ENCODE peak calls at places on chromosomes 5 and 9, in ten cellular contexts. N is gastrocnemius medialis; U is stimulated activated CD8-positive, alpha-beta memory T cell treated with anti-CD3 and anti-CD28 coated beads, Interleukin-15, amount 100 ng/mL, for 24 hours; D is lower lobe of right lung; I is EH; G is T-cell; C is mucosa of gallbladder; R is stimulated activated naive CD8-positive, alpha-beta T cell treated with anti-CD3 and anti-CD28 coated beads, Interleukin-15, amount 100 ng/mL, for 72 hours; L is HCT116; Q is OCI-LY7. P is an unnamed sample.

GRCh38 chr5:103425686-103426454 is 136.7 kb downstream of the NUDT12 start:
- DNase-seq in N (no peak), U (no peak), D (no peak), I (peak; percentile 87), G (no peak), C (no peak), R (no peak), L (no peak), Q (no peak), P (no peak)

GRCh38 chr5:158752656-158752973 is 347.1 kb downstream of the EBF1 start:
- DNase-seq in N (no peak), U (no peak), D (no peak), I (peak; percentile 18), G (no peak), C (no peak), R (no peak), L (no peak), Q (no peak), P (no peak)

GRCh38 chr5:2206244-2207108 is 323.8 kb upstream of the IRX4 start:
- DNase-seq in N (no peak), U (no peak), D (no peak), I (no peak), G (no peak), C (peak; percentile 9), R (no peak), L (no peak), Q (no peak), P (no peak)

GRCh38 chr9:119951090-119951489 is 581.9 kb upstream of the BRINP1 start:
- DNase-seq in N (no peak), U (no peak), D (no peak), I (peak; percentile 96), G (no peak), C (no peak), R (no peak), L (no peak), Q (no peak), P (no peak)

GRCh38 chr5:30502277-30502676 is 691.2 kb upstream of the CDH6 start:
- DNase-seq in N (no peak), U (no peak), D (no peak), I (no peak), G (no peak), C (no peak), R (no peak), L (no peak), Q (no peak), P (no peak)

GRCh38 chr5:132500931-132501628 is 10.5 kb upstream of the IRF1 start:
- DNase-seq in N (peak; percentile 35), U (no peak), D (peak; percentile 74), I (peak; percentile 73), G (peak; percentile 73), C (peak; percentile 86), R (peak; percentile 74), L (no peak), Q (peak; percentile 89), P (no peak)

GRCh38 chr5:174352681-174353080 is 307.2 kb downstream of the NSG2 start:
- DNase-seq in N (no peak), U (no peak), D (no peak), I (peak; percentile 53), G (no peak), C (no peak), R (no peak), L (no peak), Q (no peak), P (no peak)

GRCh38 chr9:21568484-21568883 is 86.4 kb upstream of the IFNE start:
- DNase-seq in N (no peak), U (no peak), D (no peak), I (no peak), G (no peak), C (no peak), R (no peak), L (no peak), Q (no peak), P (no peak)

GRCh38 chr9:101486693-101487442 is 46.8 kb upstream of the RNF20 start:
- DNase-seq in N (no peak), U (no peak), D (peak; percentile 60), I (peak; percentile 60), G (no peak), C (peak; percentile 46), R (peak; percentile 10), L (peak; percentile 51), Q (no peak), P (peak; percentile 17)

GRCh38 chr5:34692781-34693180 is 36.7 kb downstream of the RAI14 start:
- DNase-seq in N (no peak), U (no peak), D (no peak), I (no peak), G (no peak), C (no peak), R (no peak), L (no peak), Q (no peak), P (no peak)

GRCh38 chr5:157456301-157456700 is 3.7 kb upstream of the NIPAL4 start:
- DNase-seq in N (no peak), U (no peak), D (no peak), I (no peak), G (no peak), C (no peak), R (no peak), L (no peak), Q (no peak), P (no peak)

GRCh38 chr9:111965566-111966019 is 69.0 kb downstream of the UGCG start:
- DNase-seq in N (no peak), U (no peak), D (no peak), I (peak; percentile 94), G (no peak), C (peak; percentile 61), R (no peak), L (peak; percentile 83), Q (no peak), P (peak; percentile 53)

GRCh38 chr5:106849266-106849665 is 821.5 kb downstream of the EFNA5 start:
- DNase-seq in N (no peak), U (no peak), D (no peak), I (no peak), G (no peak), C (no peak), R (no peak), L (no peak), Q (no peak), P (no peak)

GRCh38 chr5:178785999-178786398 is 55.5 kb upstream of the ZNF354A start:
- DNase-seq in N (no peak), U (no peak), D (no peak), I (peak; percentile 54), G (no peak), C (no peak), R (no peak), L (no peak), Q (no peak), P (no peak)

GRCh38 chr9:88722753-88723152 is 187.8 kb downstream of the NXNL2 start:
- DNase-seq in N (no peak), U (no peak), D (no peak), I (peak; percentile 50), G (no peak), C (no peak), R (no peak), L (no peak), Q (peak; percentile 10), P (no peak)

GRCh38 chr5:132086277-132086794 is 12.7 kb downstream of the CSF2 start:
- DNase-seq in N (no peak), U (no peak), D (no peak), I (peak; percentile 98), G (no peak), C (no peak), R (no peak), L (no peak), Q (no peak), P (peak; percentile 78)

GRCh38 chr9:76456202-76456926 is 2.6 kb upstream of the GCNT1 start:
- DNase-seq in N (no peak), U (no peak), D (no peak), I (peak; percentile 42), G (peak; percentile 37), C (peak; percentile 58), R (no peak), L (no peak), Q (peak; percentile 88), P (peak; percentile 39)

GRCh38 chr9:121902483-121903135 is 190.5 kb downstream of the TTLL11 start:
- DNase-seq in N (no peak), U (no peak), D (no peak), I (peak; percentile 100), G (no peak), C (peak; percentile 45), R (no peak), L (no peak), Q (no peak), P (peak; percentile 47)

GRCh38 chr9:88387035-88387732 is 1.1 kb upstream of the SPIN1 start:
- DNase-seq in N (no peak), U (no peak), D (peak; percentile 70), I (peak; percentile 57), G (peak; percentile 37), C (peak; percentile 52), R (peak; percentile 3), L (peak; percentile 23), Q (no peak), P (no peak)

GRCh38 chr9:10173561-10173960 is 439.2 kb downstream of the PTPRD start:
- DNase-seq in N (no peak), U (no peak), D (no peak), I (no peak), G (no peak), C (no peak), R (no peak), L (no peak), Q (no peak), P (no peak)

GRCh38 chr5:9692576-9692975 is 62.4 kb upstream of the TAS2R1 start:
- DNase-seq in N (no peak), U (no peak), D (no peak), I (peak; percentile 23), G (no peak), C (no peak), R (no peak), L (no peak), Q (no peak), P (no peak)

GRCh38 chr5:115551415-115551814 is 6.8 kb upstream of the FEM1C start:
- DNase-seq in N (no peak), U (no peak), D (no peak), I (peak; percentile 38), G (no peak), C (no peak), R (no peak), L (no peak), Q (no peak), P (no peak)

P was measured in T1000.